ENCODE peak calls at places on chromosomes 4 and X, in six cellular contexts. P, Q, Y, N, O and D are unnamed samples. For H3K4me1, the result is how much of the 10 kb centered on the place peaks cover.

GRCh38 chr4:113901994-113902787 is 77.3 kb downstream of the ARSJ start:
- DNase-seq in P (no peak), Q (peak), Y (no peak), N (no peak), O (peak), D (no peak)

GRCh38 chr4:26284536-26284935 is 36.3 kb upstream of the RBPJ start:
- DNase-seq in P (no peak), Q (no peak), Y (no peak), N (no peak), O (no peak), D (no peak)

GRCh38 chr4:160864253-160864652 is 1299.5 kb downstream of the FSTL5 start:
- DNase-seq in P (no peak), Q (no peak), Y (no peak), N (no peak), O (no peak), D (no peak)

GRCh38 chr4:185256444-185256843 is 47.0 kb downstream of the SNX25 start:
- DNase-seq in P (no peak), Q (no peak), Y (peak), N (peak), O (no peak), D (no peak)

GRCh38 chr4:102139932-102140331 is 205.3 kb downstream of the SLC39A8 start:
- DNase-seq in P (no peak), Q (no peak), Y (peak), N (no peak), O (no peak), D (no peak)

GRCh38 chr4:83858121-83858520 is 322.2 kb downstream of the GPAT3 start:
- DNase-seq in P (no peak), Q (no peak), Y (no peak), N (no peak), O (no peak), D (no peak)

GRCh38 chr4:43651991-43652390 is 759.5 kb downstream of the GRXCR1 start:
- DNase-seq in P (no peak), Q (no peak), Y (no peak), N (no peak), O (no peak), D (no peak)

GRCh38 chrX:13888284-13888683 is 71.4 kb upstream of the GPM6B start:
- DNase-seq in P (no peak), Q (no peak), Y (no peak), N (no peak), O (no peak), D (no peak)

GRCh38 chr4:17468638-17469221 is 43.2 kb downstream of the QDPR start:
- DNase-seq in P (no peak), Q (no peak), Y (no peak), N (peak), O (peak), D (peak)

GRCh38 chr4:54082168-54082567 is 17.8 kb upstream of the CHIC2 start:
- DNase-seq in P (no peak), Q (no peak), Y (peak), N (peak), O (peak), D (no peak)

GRCh38 chr4:69744157-69744478 is 16.3 kb downstream of the SULT1B1 start:
- DNase-seq in P (no peak), Q (no peak), Y (no peak), N (no peak), O (no peak), D (no peak)

GRCh38 chrX:21798677-21799219 is 40.7 kb upstream of the MBTPS2 start:
- DNase-seq in P (no peak), Q (no peak), Y (peak), N (peak), O (peak), D (no peak)

GRCh38 chrX:101357166-101357795 is 8.7 kb upstream of the TIMM8A start:
- DNase-seq in P (no peak), Q (no peak), Y (no peak), N (peak), O (no peak), D (peak)

GRCh38 chr4:98586634-98587354 is 71.6 kb downstream of the TSPAN5 start:
- DNase-seq in P (no peak), Q (no peak), Y (no peak), N (no peak), O (no peak), D (no peak)

GRCh38 chr4:2968381-2968780 is 5.0 kb downstream of the GRK4 start:
- DNase-seq in P (no peak), Q (no peak), Y (peak), N (no peak), O (no peak), D (no peak)

GRCh38 chr4:54525602-54526001 is 132.2 kb upstream of the KIT start:
- DNase-seq in P (no peak), Q (no peak), Y (peak), N (peak), O (no peak), D (no peak)

GRCh38 chrX:108468486-108468885 is 28.8 kb downstream of the COL4A5 start:
- DNase-seq in P (no peak), Q (no peak), Y (no peak), N (peak), O (no peak), D (no peak)

GRCh38 chrX:69158166-69159040 is 6.8 kb downstream of the PJA1 start:
- DNase-seq in P (peak), Q (no peak), Y (peak), N (peak), O (peak), D (peak)

GRCh38 chrX:110042521-110042920 is 39.6 kb downstream of the TMEM164 start:
- DNase-seq in P (no peak), Q (no peak), Y (peak), N (no peak), O (no peak), D (no peak)

GRCh38 chr4:111630705-111631104 is 514.5 kb upstream of the FAM241A start:
- DNase-seq in P (no peak), Q (no peak), Y (no peak), N (peak), O (peak), D (peak)

GRCh38 chr4:7192252-7193039 is at the start of gene SORCS2:
- DNase-seq in P (peak), Q (peak), Y (no peak), N (peak), O (peak), D (peak)

GRCh38 chrX:48737213-48737938 is 24.2 kb upstream of the GLOD5 start:
- DNase-seq in P (peak), Q (peak), Y (peak), N (peak), O (peak), D (peak)

GRCh38 chr4:21780158-21780557 is 168.4 kb downstream of the KCNIP4 start:
- DNase-seq in P (no peak), Q (no peak), Y (peak), N (no peak), O (no peak), D (no peak)

GRCh38 chr4:80153800-80154546 is 43.3 kb upstream of the PRDM8 start:
- DNase-seq in P (no peak), Q (no peak), Y (no peak), N (no peak), O (no peak), D (no peak)

GRCh38 chrX:151793886-151794285 is 59.3 kb downstream of the CNGA2 start:
- DNase-seq in P (no peak), Q (no peak), Y (no peak), N (no peak), O (no peak), D (no peak)

GRCh38 chr4:144970597-144970996 is 127.4 kb downstream of the ANAPC10 start:
- DNase-seq in P (no peak), Q (no peak), Y (no peak), N (no peak), O (no peak), D (no peak)

GRCh38 chr4:83112678-83113428 is 1.7 kb downstream of the PLAC8 start:
- DNase-seq in P (no peak), Q (no peak), Y (no peak), N (no peak), O (no peak), D (peak)

GRCh38 chrX:44344194-44344593 is 722 bp upstream of the EFHC2 start:
- DNase-seq in P (no peak), Q (peak), Y (no peak), N (no peak), O (no peak), D (peak)

GRCh38 chr4:56276547-56276946 is 110.7 kb downstream of the AASDH start:
- DNase-seq in P (no peak), Q (no peak), Y (peak), N (no peak), O (no peak), D (no peak)

GRCh38 chr4:84479663-84480062 is 19.4 kb downstream of the NKX6-1 start:
- DNase-seq in P (no peak), Q (no peak), Y (no peak), N (no peak), O (no peak), D (peak)

GRCh38 chrX:153726286-153727107 is 1.8 kb downstream of the ABCD1 start:
- DNase-seq in P (peak), Q (peak), Y (no peak), N (peak), O (peak), D (peak)

GRCh38 chrX:153724252-153725038 is at the start of the genes ABCD1 and BCAP31:
- DNase-seq in P (peak), Q (peak), Y (peak), N (peak), O (peak), D (peak)

GRCh38 chrX:153725832-153726285 is 1.2 kb downstream of the ABCD1 start:
- DNase-seq in P (no peak), Q (no peak), Y (no peak), N (no peak), O (no peak), D (no peak)

GRCh38 chrX:153723351-153724251 is 586 bp downstream of the BCAP31 start:
- DNase-seq in P (no peak), Q (peak), Y (peak), N (peak), O (peak), D (peak)

DNA sequence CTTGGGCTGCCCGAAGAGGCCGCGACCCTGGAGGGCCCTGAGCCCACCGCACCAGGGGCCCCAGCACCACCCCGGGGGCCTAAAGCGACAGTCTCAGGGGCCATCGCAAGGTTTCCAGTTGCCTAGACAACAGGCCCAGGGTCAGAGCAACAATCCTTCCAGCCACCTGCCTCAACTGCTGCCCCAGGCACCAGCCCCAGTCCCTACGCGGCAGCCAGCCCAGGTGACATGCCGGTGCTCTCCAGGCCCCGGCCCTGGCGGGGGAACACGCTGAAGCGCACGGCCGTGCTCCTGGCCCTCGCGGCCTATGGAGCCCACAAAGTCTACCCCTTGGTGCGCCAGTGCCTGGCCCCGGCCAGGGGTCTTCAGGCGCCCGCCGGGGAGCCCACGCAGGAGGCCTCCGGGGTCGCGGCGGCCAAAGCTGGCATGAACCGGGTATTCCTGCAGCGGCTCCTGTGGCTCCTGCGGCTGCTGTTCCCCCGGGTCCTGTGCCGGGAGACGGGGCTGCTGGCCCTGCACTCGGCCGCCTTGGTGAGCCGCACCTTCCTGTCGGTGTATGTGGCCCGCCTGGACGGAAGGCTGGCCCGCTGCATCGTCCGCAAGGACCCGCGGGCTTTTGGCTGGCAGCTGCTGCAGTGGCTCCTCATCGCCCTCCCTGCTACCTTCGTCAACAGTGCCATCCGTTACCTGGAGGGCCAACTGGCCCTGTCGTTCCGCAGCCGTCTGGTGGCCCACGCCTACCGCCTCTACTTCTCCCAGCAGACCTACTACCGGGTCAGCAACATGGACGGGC is 579 bp downstream of the ABCD1 start:
- DNase-seq in P (no peak), Q (no peak), Y (no peak), N (no peak), O (no peak), D (peak)
- H3K4me1 ChIP-seq in P (under half), Q (under half), Y (under half), N (under half), O (under half), D (under half)

GRCh38 chr4:173735055-173735454 is 205.0 kb upstream of the HAND2 start:
- DNase-seq in P (no peak), Q (no peak), Y (peak), N (peak), O (no peak), D (no peak)
- H3K4me3 ChIP-seq in P (peak), Q (no peak), Y (no peak), N (no peak), O (no peak), D (no peak)

GRCh38 chr4:158778712-158779111 is 9.9 kb downstream of the FNIP2 start:
- DNase-seq in P (no peak), Q (no peak), Y (no peak), N (no peak), O (no peak), D (no peak)
- H3K4me1 ChIP-seq in P (under half), Q (half or more), Y (under half), N (half or more), O (half or more), D (under half)

GRCh38 chrX:40085714-40086113 is 12.0 kb downstream of the BCOR start:
- DNase-seq in P (peak), Q (no peak), Y (no peak), N (no peak), O (no peak), D (no peak)

GRCh38 chrX:40085086-40085551 is 12.6 kb downstream of the BCOR start:
- DNase-seq in P (no peak), Q (no peak), Y (no peak), N (peak), O (peak), D (no peak)

GRCh38 chrX:40083979-40084359 is 13.8 kb downstream of the BCOR start:
- DNase-seq in P (no peak), Q (no peak), Y (no peak), N (no peak), O (no peak), D (no peak)

GRCh38 chrX:40083120-40083978 is 14.4 kb downstream of the BCOR start:
- DNase-seq in P (no peak), Q (peak), Y (peak), N (peak), O (peak), D (peak)

GRCh38 chrX:40084471-40084870 is 13.3 kb downstream of the BCOR start:
- DNase-seq in P (no peak), Q (no peak), Y (no peak), N (no peak), O (no peak), D (no peak)
- H3K4me3 ChIP-seq in P (peak), Q (no peak), Y (no peak), N (no peak), O (no peak), D (peak)

DNA sequence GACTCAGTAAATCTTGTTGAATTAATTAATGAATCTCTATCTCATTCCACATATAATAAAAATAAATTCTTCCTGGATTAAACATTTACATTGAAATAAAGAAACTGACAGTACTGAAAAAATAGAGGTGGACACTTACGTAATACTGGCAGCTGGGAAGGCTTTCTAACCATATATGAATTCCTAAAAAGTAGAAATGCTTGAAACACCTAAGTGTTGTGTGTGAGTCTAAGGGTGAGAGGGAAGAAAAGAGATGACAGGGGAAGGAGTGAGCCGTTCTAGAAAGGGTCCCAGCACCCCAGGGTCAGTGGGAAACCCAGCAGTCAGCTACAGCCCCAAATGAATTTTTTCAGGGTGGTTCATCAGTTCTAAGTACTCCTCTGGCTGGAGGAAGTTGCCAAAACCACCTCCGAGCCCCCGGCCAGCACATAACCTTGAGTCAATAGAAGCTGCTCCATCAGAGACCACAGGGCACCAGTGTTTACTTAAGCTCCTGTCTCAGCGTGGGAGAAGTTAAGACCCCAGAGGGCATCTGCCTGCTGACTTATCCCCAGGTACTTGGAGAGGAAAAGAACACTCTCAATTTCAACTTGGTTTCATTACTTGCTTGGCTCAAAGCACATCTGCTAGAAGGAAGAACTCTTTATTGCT is 18.3 kb downstream of the GAB3 start:
- DNase-seq in P (no peak), Q (no peak), Y (peak), N (peak), O (no peak), D (no peak)
- H3K4me1 ChIP-seq in P (under half), Q (half or more), Y (half or more), N (under half), O (under half), D (under half)

GRCh38 chrX:78652971-78653822 is 5.9 kb downstream of the RTL3 start:
- DNase-seq in P (no peak), Q (no peak), Y (peak), N (peak), O (no peak), D (no peak)
- H3K4me3 ChIP-seq in P (no peak), Q (no peak), Y (no peak), N (no peak), O (no peak), D (no peak)